ENCODE peak calls at places on chromosome 13, in four cellular contexts. F is cardiac muscle cell; C is heart left ventricle; N is effector memory CD4-positive, alpha-beta T cell. U is an unnamed sample.

GRCh38 chr13:84737671-84738070 is 855.4 kb upstream of the SLITRK1 start:
- DNase-seq in F (no peak), C (no peak), N (no peak), U (no peak)

GRCh38 chr13:52617070-52618060 is 24.9 kb upstream of the HNRNPA1L2 start:
- DNase-seq in F (peak), C (peak), N (peak), U (peak)

GRCh38 chr13:50236898-50237318 is 221.7 kb downstream of the KCNRG start:
- DNase-seq in F (peak), C (no peak), N (peak), U (no peak)

GRCh38 chr13:96994030-96994848 is at the start of gene OXGR1:
- DNase-seq in F (no peak), C (peak), N (no peak), U (peak)

GRCh38 chr13:84127597-84128128 is 245.4 kb upstream of the SLITRK1 start:
- DNase-seq in F (no peak), C (no peak), N (no peak), U (no peak)

GRCh38 chr13:63910406-63910957 is 2494.8 kb upstream of the PCDH20 start:
- DNase-seq in F (peak), C (no peak), N (no peak), U (no peak)

GRCh38 chr13:105774739-105775460 is 760.6 kb downstream of the EFNB2 start:
- DNase-seq in F (no peak), C (no peak), N (no peak), U (no peak)

GRCh38 chr13:75717525-75717924 is 81.4 kb downstream of the LMO7 start:
- DNase-seq in F (no peak), C (no peak), N (no peak), U (no peak)

GRCh38 chr13:110232146-110232545 is 74.8 kb downstream of the COL4A1 start:
- DNase-seq in F (no peak), C (no peak), N (no peak), U (no peak)

GRCh38 chr13:41562083-41562482 is 104.7 kb downstream of the RGCC start:
- DNase-seq in F (peak), C (peak), N (no peak), U (peak)

GRCh38 chr13:79490846-79491245 is 9.9 kb downstream of the NDFIP2 start:
- DNase-seq in F (no peak), C (no peak), N (no peak), U (no peak)

GRCh38 chr13:110590577-110590976 is 24.8 kb upstream of the NAXD start:
- DNase-seq in F (no peak), C (no peak), N (no peak), U (no peak)

GRCh38 chr13:106612688-106613087 is 44.8 kb upstream of the ARGLU1 start:
- DNase-seq in F (peak), C (peak), N (no peak), U (peak)

GRCh38 chr13:105778196-105778595 is 757.3 kb downstream of the EFNB2 start:
- DNase-seq in F (peak), C (no peak), N (no peak), U (no peak)

GRCh38 chr13:70756088-70756487 is 647.8 kb upstream of the KLHL1 start:
- DNase-seq in F (no peak), C (no peak), N (no peak), U (no peak)

GRCh38 chr13:64248371-64249065 is 2832.9 kb upstream of the PCDH20 start:
- DNase-seq in F (peak), C (no peak), N (no peak), U (no peak)

GRCh38 chr13:35992964-35993363 is 138.2 kb downstream of the DCLK1 start:
- DNase-seq in F (peak), C (no peak), N (no peak), U (no peak)

GRCh38 chr13:30192320-30193093 is 114.8 kb downstream of the KATNAL1 start:
- DNase-seq in F (no peak), C (no peak), N (no peak), U (no peak)

GRCh38 chr13:23856008-23856750 is 33.0 kb downstream of the MIPEP start:
- DNase-seq in F (no peak), C (no peak), N (no peak), U (no peak)

GRCh38 chr13:94433055-94433947 is 46.2 kb downstream of the DCT start:
- DNase-seq in F (peak), C (no peak), N (no peak), U (peak)

GRCh38 chr13:114310961-114311360 is 3.3 kb upstream of the CHAMP1 start:
- DNase-seq in F (no peak), C (no peak), N (no peak), U (no peak)

GRCh38 chr13:114313061-114313860 is 1.0 kb upstream of the CHAMP1 start:
- DNase-seq in F (no peak), C (no peak), N (no peak), U (no peak)

GRCh38 chr13:114309806-114310410 is 4.4 kb upstream of the CHAMP1 start:
- DNase-seq in F (no peak), C (no peak), N (no peak), U (no peak)

GRCh38 chr13:114311908-114312307 is 2.4 kb upstream of the CHAMP1 start:
- DNase-seq in F (no peak), C (no peak), N (no peak), U (no peak)

GRCh38 chr13:114311387-114311786 is 2.9 kb upstream of the CHAMP1 start:
- DNase-seq in F (no peak), C (no peak), N (no peak), U (no peak)
- H3K4me3 ChIP-seq in F (no peak), C (no peak), N (no peak), U (no peak)

GRCh38 chr13:33277946-33278345 is 7.6 kb downstream of the STARD13 start:
- DNase-seq in F (peak), C (no peak), N (no peak), U (no peak)
- H3K27ac ChIP-seq in F (no peak), C (peak), N (no peak), U (peak)

GRCh38 chr13:82654851-82655517 is 1227.3 kb downstream of the SLITRK1 start:
- DNase-seq in F (peak), C (peak), N (no peak), U (peak)

GRCh38 chr13:82654143-82654542 is 1228.1 kb downstream of the SLITRK1 start:
- DNase-seq in F (no peak), C (no peak), N (no peak), U (no peak)

GRCh38 chr13:82657471-82657870 is 1224.8 kb downstream of the SLITRK1 start:
- DNase-seq in F (no peak), C (no peak), N (no peak), U (no peak)

GRCh38 chr13:82661126-82661525 is 1221.1 kb downstream of the SLITRK1 start:
- DNase-seq in F (no peak), C (no peak), N (no peak), U (no peak)

GRCh38 chr13:82655518-82655855 is 1226.8 kb downstream of the SLITRK1 start:
- DNase-seq in F (peak), C (no peak), N (no peak), U (no peak)
- H3K4me3 ChIP-seq in F (no peak), C (no peak), N (no peak), U (no peak)

DNA sequence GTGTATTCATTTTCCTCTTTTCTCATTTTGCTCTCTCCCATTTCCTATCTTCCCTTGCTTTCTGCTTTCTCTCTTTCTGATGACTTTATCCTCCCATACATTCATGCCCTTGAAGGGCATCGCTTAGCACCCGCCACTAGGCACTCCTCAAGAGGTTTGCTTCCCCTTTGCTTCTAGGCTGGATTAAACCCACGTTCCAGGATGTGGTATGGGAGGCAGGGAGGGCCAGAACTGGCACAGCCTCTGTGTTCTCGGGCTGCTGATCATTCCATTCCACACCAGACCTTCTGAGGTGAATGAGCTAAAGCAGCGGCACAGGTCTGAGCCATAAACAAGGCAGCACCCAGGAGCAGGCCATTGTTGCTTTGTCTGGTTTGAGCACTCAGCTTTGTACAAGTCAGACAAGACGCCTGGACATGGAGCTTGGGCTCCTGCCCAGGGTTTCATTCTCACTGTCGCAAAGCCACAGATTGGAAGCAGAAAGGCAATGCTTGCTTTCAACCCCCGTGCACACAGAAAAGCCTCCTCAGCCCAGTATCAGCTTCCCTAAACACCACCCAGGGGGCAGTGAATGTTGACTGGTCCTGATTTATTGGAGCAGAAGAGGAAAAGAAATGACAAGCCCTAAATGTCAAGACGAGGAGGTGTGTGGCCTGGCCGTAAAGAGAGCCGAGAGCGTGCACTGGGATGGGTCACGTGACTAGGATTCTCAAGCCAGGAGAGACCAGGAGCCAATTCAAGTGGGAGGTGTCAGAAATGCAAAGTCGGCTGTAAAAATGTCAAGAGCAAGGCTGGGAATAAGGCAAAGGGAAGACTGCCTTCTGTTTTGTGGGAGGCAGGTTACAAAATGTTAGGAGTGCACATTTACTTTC is 218.0 kb upstream of the SERP2 start:
- DNase-seq in F (peak), C (peak), N (no peak), U (peak)
- H3K27ac ChIP-seq in F (peak), C (peak), N (no peak), U (peak)

U was measured in psoas muscle.